ENCODE peak calls at places on chromosome 13, in six cellular contexts. R is GM12891, Q is K562, S is H1, G is HepG2, I is GM12878. O is an unnamed sample.

GRCh38 chr13:92355213-92355612 is 871.4 kb upstream of the GPC6 start:
- DNase-seq in S (no peak), Q (peak; percentile 62), I (no peak), G (peak; percentile 10), R (no peak), O (no peak)

GRCh38 chr13:30196025-30196424 is 111.3 kb downstream of the KATNAL1 start:
- DNase-seq in G (no peak), S (no peak), I (no peak), Q (no peak), R (no peak), O (no peak)

GRCh38 chr13:27813826-27814225 is 21.5 kb downstream of the GSX1 start:
- DNase-seq in R (no peak), G (no peak), S (no peak), Q (no peak), I (no peak), O (no peak)

GRCh38 chr13:112160558-112160957 is 93.6 kb downstream of the SOX1 start:
- DNase-seq in Q (no peak), G (no peak), R (no peak), S (no peak), I (no peak), O (no peak)

GRCh38 chr13:44573790-44574465 is 2.2 kb downstream of the TSC22D1 start:
- DNase-seq in S (no peak), Q (peak; percentile 13), R (no peak), I (no peak), G (peak; percentile 11), O (no peak)

GRCh38 chr13:113116206-113116800 is 6.3 kb upstream of the F10 start:
- DNase-seq in Q (no peak), R (no peak), I (no peak), G (no peak), S (peak; percentile 19), O (no peak)

GRCh38 chr13:50403311-50403710 is 388.1 kb downstream of the KCNRG start:
- DNase-seq in Q (no peak), R (no peak), I (no peak), G (peak; percentile 78), S (no peak), O (no peak)

GRCh38 chr13:102309110-102309509 is 92.7 kb downstream of the FGF14 start:
- DNase-seq in G (no peak), R (no peak), I (no peak), S (no peak), Q (no peak), O (no peak)

GRCh38 chr13:21077360-21078353 is 16.3 kb upstream of the LATS2 start:
- DNase-seq in Q (no peak), I (no peak), S (no peak), R (no peak), G (no peak), O (no peak)

GRCh38 chr13:51913421-51914136 is 51.8 kb downstream of the CCDC70 start:
- DNase-seq in S (no peak), I (no peak), R (no peak), Q (no peak), G (no peak), O (no peak)

GRCh38 chr13:112204881-112205327 is 138.0 kb downstream of the SOX1 start:
- DNase-seq in R (no peak), S (peak; percentile 69), I (no peak), G (no peak), Q (no peak), O (no peak)

DNA sequence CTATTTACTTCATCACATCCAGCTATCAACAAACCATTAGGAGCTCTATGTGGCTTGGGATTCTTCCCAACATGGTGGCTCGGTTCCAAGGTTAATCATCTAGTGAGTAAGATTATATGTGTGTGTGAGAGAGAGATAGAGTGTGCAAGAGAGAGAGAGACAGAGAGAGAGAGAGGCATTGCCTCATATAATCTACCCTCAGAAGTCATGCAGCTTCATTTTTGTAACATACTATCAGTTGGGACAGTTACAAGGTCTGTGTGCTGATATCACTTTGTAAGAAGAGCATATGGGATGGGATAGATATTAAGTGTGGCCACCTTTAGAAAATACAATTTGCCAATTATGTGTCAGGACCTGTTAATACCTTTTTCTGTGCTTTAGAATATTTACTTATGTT is 104.1 kb downstream of the NDFIP2 start:
- DNase-seq in R (no peak), Q (no peak), I (no peak), G (no peak), S (no peak), O (no peak)
- TF ChIP-seq POLR2AphosphoS5 in R (no peak), Q (no peak), I (no peak), G (no peak), S (no peak), O (no peak)

GRCh38 chr13:79480954-79481684 is at the start of gene NDFIP2:
- DNase-seq in S (peak; percentile 88), R (peak; percentile 52), G (peak; percentile 76), Q (peak; percentile 62), I (peak; percentile 58), O (peak; percentile 49)
- TF ChIP-seq POLR2A in S (peak; percentile 45), R (peak; percentile 81), G (peak; percentile 83), Q (peak; percentile 82), I (peak; percentile 82), O (peak; percentile 68)

GRCh38 chr13:96707146-96707545 is 287.1 kb downstream of the OXGR1 start:
- DNase-seq in G (no peak), R (no peak), Q (no peak), I (no peak), S (no peak), O (no peak)

GRCh38 chr13:96710166-96710866 is 284.0 kb downstream of the OXGR1 start:
- DNase-seq in I (no peak), Q (no peak), G (no peak), R (no peak), S (no peak), O (no peak)
- TF ChIP-seq TAF1 in I (no peak), Q (no peak), G (no peak), R (no peak), S (no peak), O (no peak)

GRCh38 chr13:80251403-80251802 is 89.5 kb downstream of the SPRY2 start:
- DNase-seq in Q (no peak), G (no peak), R (no peak), S (no peak), I (no peak), O (no peak)
- TF ChIP-seq POLR2AphosphoS5 in Q (no peak), G (no peak), R (no peak), S (no peak), I (no peak), O (no peak)

O was measured in GM12892.